ENCODE peak calls at places on chromosome 7, in four cellular contexts. S, V, I and Z are unnamed samples.

GRCh38 chr7:84677386-84677785 is 482.8 kb upstream of the SEMA3A start:
- DNase-seq in S (no peak), V (no peak), I (no peak), Z (no peak)

GRCh38 chr7:150716368-150716767 is at the start of gene GIMAP1:
- DNase-seq in S (no peak), V (no peak), I (peak), Z (no peak)

GRCh38 chr7:259191-259505 is 30.8 kb upstream of the FOXL3 start:
- DNase-seq in S (no peak), V (no peak), I (no peak), Z (no peak)

GRCh38 chr7:52184006-52184703 is 851.3 kb upstream of the POM121L12 start:
- DNase-seq in S (no peak), V (no peak), I (no peak), Z (no peak)

GRCh38 chr7:50632561-50633413 is 67.6 kb upstream of the DDC start:
- DNase-seq in S (peak), V (peak), I (peak), Z (peak)

GRCh38 chr7:111732923-111733322 is 170.6 kb upstream of the IMMP2L start:
- DNase-seq in S (no peak), V (no peak), I (no peak), Z (no peak)

GRCh38 chr7:156478486-156478885 is 162.1 kb upstream of the RNF32 start:
- DNase-seq in S (no peak), V (no peak), I (no peak), Z (no peak)

GRCh38 chr7:131038153-131038552 is 289.5 kb upstream of the MKLN1 start:
- DNase-seq in S (no peak), V (no peak), I (no peak), Z (no peak)

GRCh38 chr7:39923086-39923485 is 27.0 kb upstream of the CDK13 start:
- DNase-seq in S (no peak), V (no peak), I (no peak), Z (no peak)

GRCh38 chr7:128932862-128933821 is 4.6 kb upstream of the IRF5 start:
- DNase-seq in S (no peak), V (no peak), I (peak), Z (no peak)

GRCh38 chr7:44283381-44284211 is 41.8 kb downstream of the CAMK2B start:
- DNase-seq in S (no peak), V (no peak), I (peak), Z (no peak)

GRCh38 chr7:2049782-2050510 is 182.8 kb downstream of the MAD1L1 start:
- DNase-seq in S (no peak), V (no peak), I (no peak), Z (no peak)

GRCh38 chr7:104150470-104150869 is 57.3 kb downstream of the ORC5 start:
- DNase-seq in S (no peak), V (no peak), I (no peak), Z (no peak)

GRCh38 chr7:16726189-16726588 is 27.4 kb upstream of the TSPAN13 start:
- DNase-seq in S (no peak), V (no peak), I (no peak), Z (no peak)

GRCh38 chr7:41977165-41977651 is 259.8 kb downstream of the GLI3 start:
- DNase-seq in S (peak), V (peak), I (no peak), Z (peak)

GRCh38 chr7:114644455-114644854 is 229.8 kb downstream of the FOXP2 start:
- DNase-seq in S (no peak), V (no peak), I (no peak), Z (no peak)

GRCh38 chr7:100693312-100694195 is 496 bp downstream of the GIGYF1 start:
- DNase-seq in S (no peak), V (peak), I (no peak), Z (peak)

GRCh38 chr7:111485981-111486380 is 76.3 kb downstream of the IMMP2L start:
- DNase-seq in S (no peak), V (no peak), I (no peak), Z (no peak)

GRCh38 chr7:39650676-39651075 is 27.3 kb downstream of the RALA start:
- DNase-seq in S (no peak), V (no peak), I (peak), Z (no peak)

GRCh38 chr7:115491744-115492380 is 538.7 kb downstream of the TFEC start:
- DNase-seq in S (no peak), V (no peak), I (no peak), Z (no peak)

GRCh38 chr7:101363734-101364374 is 1.2 kb downstream of the COL26A1 start:
- DNase-seq in S (peak), V (peak), I (peak), Z (peak)

GRCh38 chr7:47763063-47763974 is 181.4 kb upstream of the TNS3 start:
- DNase-seq in S (peak), V (no peak), I (no peak), Z (no peak)

GRCh38 chr7:124896001-124896400 is 33.6 kb downstream of the POT1 start:
- DNase-seq in S (no peak), V (no peak), I (no peak), Z (no peak)

GRCh38 chr7:45586748-45587520 is 12.8 kb downstream of the ADCY1 start:
- DNase-seq in S (no peak), V (no peak), I (no peak), Z (no peak)

GRCh38 chr7:17233643-17234397 is 64.6 kb upstream of the AHR start:
- DNase-seq in S (peak), V (no peak), I (no peak), Z (no peak)

GRCh38 chr7:68535266-68535665 is 1063.0 kb upstream of the AUTS2 start:
- DNase-seq in S (no peak), V (no peak), I (no peak), Z (no peak)

GRCh38 chr7:128117691-128118090 is 86.5 kb upstream of the LRRC4 start:
- DNase-seq in S (no peak), V (no peak), I (no peak), Z (no peak)

GRCh38 chr7:106347229-106347833 is 62.5 kb upstream of the NAMPT start:
- DNase-seq in S (no peak), V (no peak), I (no peak), Z (no peak)

GRCh38 chr7:131625817-131626372 is 69.5 kb upstream of the PODXL start:
- DNase-seq in S (peak), V (peak), I (peak), Z (peak)

GRCh38 chr7:148699024-148699771 is 495 bp downstream of the CUL1 start:
- DNase-seq in S (peak), V (peak), I (peak), Z (peak)

GRCh38 chr7:150753239-150753638 is 16.0 kb downstream of the GIMAP5 start:
- DNase-seq in S (no peak), V (no peak), I (no peak), Z (no peak)

DNA sequence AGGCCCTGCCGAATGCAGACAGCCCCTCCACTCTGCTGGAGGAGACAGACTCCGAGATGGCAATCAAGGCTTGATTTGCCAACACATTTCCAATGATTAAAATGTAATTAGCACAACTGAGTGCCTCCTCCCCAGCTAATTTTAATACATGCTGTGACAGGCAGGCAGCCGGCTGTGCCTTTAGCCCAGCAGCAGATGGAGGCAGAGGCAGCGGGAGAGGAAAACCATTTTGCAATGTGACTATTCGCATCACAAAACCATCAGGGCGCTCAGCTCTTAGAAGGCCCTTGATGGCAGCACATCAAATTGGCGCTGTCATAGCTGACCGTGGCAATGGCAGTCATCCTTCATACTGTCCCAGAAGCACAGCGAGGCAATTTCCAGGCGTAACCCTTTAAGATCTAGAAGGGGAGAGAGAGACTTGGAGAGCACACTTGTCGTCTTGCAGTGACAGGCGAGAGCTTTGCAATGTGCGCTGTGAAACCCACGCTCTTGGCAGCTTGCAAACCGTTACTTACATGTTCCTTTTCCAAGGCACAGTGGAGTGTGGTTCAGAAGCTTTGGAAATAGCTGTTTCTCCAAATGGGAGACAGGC is 714.8 kb upstream of the GALNT17 start:
- DNase-seq in S (no peak), V (no peak), I (no peak), Z (no peak)
- TF ChIP-seq CTCF in S (no peak), V (no peak), I (no peak), Z (no peak)

DNA sequence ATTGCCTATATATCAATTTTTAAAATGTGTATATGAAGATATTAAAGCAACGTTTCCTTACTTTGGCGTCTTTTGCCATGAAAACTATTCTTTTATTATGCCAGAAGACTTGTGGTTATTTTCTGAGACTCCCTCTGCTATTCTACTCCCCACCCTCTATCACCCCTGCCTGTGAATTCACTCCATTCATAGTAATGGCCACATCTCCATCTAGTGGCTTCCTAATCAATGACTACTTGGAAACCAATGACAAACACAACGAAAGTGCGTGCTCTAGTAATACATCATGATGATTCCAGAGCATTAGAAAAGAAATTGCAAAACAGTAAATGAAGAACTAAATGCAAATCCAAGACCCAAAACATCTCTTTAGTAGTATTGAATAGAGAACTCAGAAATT is 186.7 kb upstream of the HGF start:
- DNase-seq in S (peak), V (peak), I (no peak), Z (peak)
- TF ChIP-seq CTCF in S (no peak), V (peak), I (peak), Z (peak)

GRCh38 chr7:90413185-90413528 is 9.9 kb downstream of the CLDN12 start:
- DNase-seq in S (no peak), V (no peak), I (no peak), Z (no peak)
- TF ChIP-seq CTCF in S (no peak), V (no peak), I (no peak), Z (no peak)

GRCh38 chr7:22296916-22297315 is 60.0 kb downstream of the RAPGEF5 start:
- DNase-seq in S (no peak), V (no peak), I (no peak), Z (no peak)
- TF ChIP-seq CTCF in S (no peak), V (peak), I (peak), Z (no peak)

DNA sequence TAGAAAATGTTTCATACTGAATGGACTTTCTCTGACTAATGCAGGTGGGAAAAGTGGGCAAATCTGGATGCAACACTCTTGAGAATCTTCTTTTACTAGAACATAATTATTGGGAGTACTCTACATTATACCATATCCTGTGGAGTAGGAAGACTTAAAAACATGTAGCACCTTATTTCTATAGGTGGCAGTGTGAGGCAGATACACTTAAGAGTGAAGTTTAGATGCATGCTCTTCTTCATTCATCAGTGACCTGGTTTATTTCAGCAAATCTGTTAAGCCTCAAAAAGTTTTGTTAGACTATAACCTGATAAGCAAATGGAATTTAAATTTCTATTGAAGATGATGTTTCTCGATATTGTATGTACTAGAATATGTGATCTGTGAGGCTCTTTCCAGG is 1087.1 kb upstream of the LRRN3 start:
- DNase-seq in S (no peak), V (no peak), I (no peak), Z (no peak)
- TF ChIP-seq CTCF in S (no peak), V (no peak), I (no peak), Z (no peak)